ENCODE peak calls at places on chromosomes 16 and 17, in five cellular contexts. One of them, this sample, is unnamed.
A peak's percentile ranks its signal among the peaks of the same experiment; 100 is the strongest.

GRCh38 chr17:81457917-81458555 is 54.6 kb downstream of the ACTG1 start:
- DNase-seq in foreskin melanocyte: no peak
- DNase-seq in stimulated activated CD8-positive, alpha-beta memory T cell treated with anti-CD3 and anti-CD28 coated beads, Interleukin-7, amount 100 ng/mL, for 1 hour: no peak
- DNase-seq in T-helper 9 cell: no peak
- DNase-seq in neural crest cell: no peak
- DNase-seq in this sample: no peak

GRCh38 chr16:1678500-1679098 is 520 bp downstream of the JPT2 start:
- DNase-seq in foreskin melanocyte: peak; percentile 29
- DNase-seq in stimulated activated CD8-positive, alpha-beta memory T cell treated with anti-CD3 and anti-CD28 coated beads, Interleukin-7, amount 100 ng/mL, for 1 hour: peak; percentile 6
- DNase-seq in T-helper 9 cell: peak; percentile 43
- DNase-seq in neural crest cell: peak; percentile 12
- DNase-seq in this sample: peak; percentile 29

GRCh38 chr16:24540575-24541240 is 1.3 kb downstream of the RBBP6 start:
- DNase-seq in foreskin melanocyte: no peak
- DNase-seq in stimulated activated CD8-positive, alpha-beta memory T cell treated with anti-CD3 and anti-CD28 coated beads, Interleukin-7, amount 100 ng/mL, for 1 hour: no peak
- DNase-seq in T-helper 9 cell: no peak
- DNase-seq in neural crest cell: no peak
- DNase-seq in this sample: no peak

GRCh38 chr17:4788807-4789700 is at the start of gene GLTPD2:
- DNase-seq in foreskin melanocyte: no peak
- DNase-seq in stimulated activated CD8-positive, alpha-beta memory T cell treated with anti-CD3 and anti-CD28 coated beads, Interleukin-7, amount 100 ng/mL, for 1 hour: no peak
- DNase-seq in T-helper 9 cell: no peak
- DNase-seq in neural crest cell: peak; percentile 9
- DNase-seq in this sample: no peak

GRCh38 chr16:11597268-11597690 is 10.6 kb upstream of the LITAF start:
- DNase-seq in foreskin melanocyte: peak; percentile 53
- DNase-seq in stimulated activated CD8-positive, alpha-beta memory T cell treated with anti-CD3 and anti-CD28 coated beads, Interleukin-7, amount 100 ng/mL, for 1 hour: no peak
- DNase-seq in T-helper 9 cell: no peak
- DNase-seq in neural crest cell: no peak
- DNase-seq in this sample: peak; percentile 21

GRCh38 chr17:269616-270514 is 82.7 kb downstream of the RPH3AL start:
- DNase-seq in foreskin melanocyte: no peak
- DNase-seq in stimulated activated CD8-positive, alpha-beta memory T cell treated with anti-CD3 and anti-CD28 coated beads, Interleukin-7, amount 100 ng/mL, for 1 hour: no peak
- DNase-seq in T-helper 9 cell: no peak
- DNase-seq in neural crest cell: no peak
- DNase-seq in this sample: no peak

GRCh38 chr17:78231991-78232759 is 744 bp downstream of the TMEM235 start:
- DNase-seq in foreskin melanocyte: no peak
- DNase-seq in stimulated activated CD8-positive, alpha-beta memory T cell treated with anti-CD3 and anti-CD28 coated beads, Interleukin-7, amount 100 ng/mL, for 1 hour: no peak
- DNase-seq in T-helper 9 cell: peak; percentile 12
- DNase-seq in neural crest cell: no peak
- DNase-seq in this sample: no peak

GRCh38 chr17:19501219-19501618 is 32.4 kb upstream of the SLC47A1 start:
- DNase-seq in foreskin melanocyte: no peak
- DNase-seq in stimulated activated CD8-positive, alpha-beta memory T cell treated with anti-CD3 and anti-CD28 coated beads, Interleukin-7, amount 100 ng/mL, for 1 hour: no peak
- DNase-seq in T-helper 9 cell: no peak
- DNase-seq in neural crest cell: no peak
- DNase-seq in this sample: no peak

GRCh38 chr16:22071352-22071923 is 20.9 kb upstream of the VWA3A start:
- DNase-seq in foreskin melanocyte: no peak
- DNase-seq in stimulated activated CD8-positive, alpha-beta memory T cell treated with anti-CD3 and anti-CD28 coated beads, Interleukin-7, amount 100 ng/mL, for 1 hour: no peak
- DNase-seq in T-helper 9 cell: no peak
- DNase-seq in neural crest cell: no peak
- DNase-seq in this sample: no peak

GRCh38 chr17:50318551-50319310 is 27.2 kb upstream of the XYLT2 start:
- DNase-seq in foreskin melanocyte: no peak
- DNase-seq in stimulated activated CD8-positive, alpha-beta memory T cell treated with anti-CD3 and anti-CD28 coated beads, Interleukin-7, amount 100 ng/mL, for 1 hour: no peak
- DNase-seq in T-helper 9 cell: no peak
- DNase-seq in neural crest cell: no peak
- DNase-seq in this sample: no peak

GRCh38 chr17:38926290-38927070 is 1.1 kb downstream of the LASP1NB start:
- DNase-seq in foreskin melanocyte: no peak
- DNase-seq in stimulated activated CD8-positive, alpha-beta memory T cell treated with anti-CD3 and anti-CD28 coated beads, Interleukin-7, amount 100 ng/mL, for 1 hour: no peak
- DNase-seq in T-helper 9 cell: no peak
- DNase-seq in neural crest cell: no peak
- DNase-seq in this sample: no peak

GRCh38 chr16:527015-527903 is at the start of gene CAPN15:
- DNase-seq in foreskin melanocyte: peak; percentile 79
- DNase-seq in stimulated activated CD8-positive, alpha-beta memory T cell treated with anti-CD3 and anti-CD28 coated beads, Interleukin-7, amount 100 ng/mL, for 1 hour: peak; percentile 66
- DNase-seq in T-helper 9 cell: peak; percentile 76
- DNase-seq in neural crest cell: peak; percentile 83
- DNase-seq in this sample: peak; percentile 60

GRCh38 chr17:72850410-72850809 is 242.1 kb downstream of the SLC39A11 start:
- DNase-seq in foreskin melanocyte: no peak
- DNase-seq in stimulated activated CD8-positive, alpha-beta memory T cell treated with anti-CD3 and anti-CD28 coated beads, Interleukin-7, amount 100 ng/mL, for 1 hour: no peak
- DNase-seq in T-helper 9 cell: no peak
- DNase-seq in neural crest cell: no peak
- DNase-seq in this sample: no peak

GRCh38 chr16:74773431-74774222 is 993 bp downstream of the FA2H start:
- DNase-seq in foreskin melanocyte: no peak
- DNase-seq in stimulated activated CD8-positive, alpha-beta memory T cell treated with anti-CD3 and anti-CD28 coated beads, Interleukin-7, amount 100 ng/mL, for 1 hour: no peak
- DNase-seq in T-helper 9 cell: no peak
- DNase-seq in neural crest cell: no peak
- DNase-seq in this sample: no peak

GRCh38 chr16:76683051-76683450 is 405.9 kb downstream of the CNTNAP4 start:
- DNase-seq in foreskin melanocyte: no peak
- DNase-seq in stimulated activated CD8-positive, alpha-beta memory T cell treated with anti-CD3 and anti-CD28 coated beads, Interleukin-7, amount 100 ng/mL, for 1 hour: no peak
- DNase-seq in T-helper 9 cell: no peak
- DNase-seq in neural crest cell: no peak
- DNase-seq in this sample: no peak

GRCh38 chr17:46013502-46014165 is 14.6 kb downstream of the STH start:
- DNase-seq in foreskin melanocyte: no peak
- DNase-seq in stimulated activated CD8-positive, alpha-beta memory T cell treated with anti-CD3 and anti-CD28 coated beads, Interleukin-7, amount 100 ng/mL, for 1 hour: no peak
- DNase-seq in T-helper 9 cell: no peak
- DNase-seq in neural crest cell: no peak
- DNase-seq in this sample: no peak

GRCh38 chr16:89017956-89018604 is 41.1 kb upstream of the CBFA2T3 start:
- DNase-seq in foreskin melanocyte: no peak
- DNase-seq in stimulated activated CD8-positive, alpha-beta memory T cell treated with anti-CD3 and anti-CD28 coated beads, Interleukin-7, amount 100 ng/mL, for 1 hour: no peak
- DNase-seq in T-helper 9 cell: no peak
- DNase-seq in neural crest cell: no peak
- DNase-seq in this sample: no peak

GRCh38 chr16:30927789-30928378 is 4.5 kb downstream of the FBXL19 start:
- DNase-seq in foreskin melanocyte: peak; percentile 14
- DNase-seq in stimulated activated CD8-positive, alpha-beta memory T cell treated with anti-CD3 and anti-CD28 coated beads, Interleukin-7, amount 100 ng/mL, for 1 hour: no peak
- DNase-seq in T-helper 9 cell: no peak
- DNase-seq in neural crest cell: no peak
- DNase-seq in this sample: peak; percentile 60

GRCh38 chr17:77473615-77474226 is 333.0 kb downstream of the SEC14L1 start:
- DNase-seq in foreskin melanocyte: no peak
- DNase-seq in stimulated activated CD8-positive, alpha-beta memory T cell treated with anti-CD3 and anti-CD28 coated beads, Interleukin-7, amount 100 ng/mL, for 1 hour: no peak
- DNase-seq in T-helper 9 cell: no peak
- DNase-seq in neural crest cell: no peak
- DNase-seq in this sample: no peak

This sample was measured in COLO829.